ENCODE peak calls at places on chromosomes 5 and 9, in seven cellular contexts. G is RWPE1, O is brain microvascular endothelial cell, K is HCT116, H is OCI-LY7, Z is hepatocyte, A is substantia nigra. P is an unnamed sample.

GRCh38 chr5:72723584-72723983 is 92.9 kb upstream of the TNPO1 start:
- DNase-seq in G (no peak), O (no peak), K (no peak), H (no peak), Z (no peak), A (no peak), P (no peak)

GRCh38 chr9:72577212-72577753 is 55.9 kb downstream of the TMC1 start:
- DNase-seq in G (peak; percentile 85), O (no peak), K (peak; percentile 68), H (no peak), Z (peak; percentile 28), A (no peak), P (peak; percentile 50)

GRCh38 chr9:4030751-4031150 is 269.1 kb downstream of the GLIS3 start:
- DNase-seq in G (no peak), O (peak; percentile 55), K (no peak), H (no peak), Z (no peak), A (no peak), P (no peak)

GRCh38 chr9:16425572-16425971 is 444.9 kb downstream of the BNC2 start:
- DNase-seq in G (peak; percentile 17), O (peak; percentile 43), K (no peak), H (no peak), Z (no peak), A (no peak), P (no peak)

GRCh38 chr5:155987261-155987810 is 339.6 kb upstream of the SGCD start:
- DNase-seq in G (no peak), O (no peak), K (no peak), H (no peak), Z (no peak), A (no peak), P (no peak)

GRCh38 chr5:159038907-159039306 is 60.8 kb downstream of the EBF1 start:
- DNase-seq in G (no peak), O (peak; percentile 79), K (no peak), H (no peak), Z (no peak), A (no peak), P (peak; percentile 73)

GRCh38 chr5:172973931-172974330 is 9.6 kb upstream of the ATP6V0E1 start:
- DNase-seq in G (no peak), O (peak; percentile 82), K (no peak), H (no peak), Z (no peak), A (no peak), P (no peak)

GRCh38 chr5:61330341-61330878 is 1.6 kb upstream of the ZSWIM6 start:
- DNase-seq in G (peak; percentile 68), O (no peak), K (no peak), H (no peak), Z (no peak), A (no peak), P (no peak)

GRCh38 chr5:135632806-135633205 is 54.0 kb upstream of the CXCL14 start:
- DNase-seq in G (no peak), O (no peak), K (no peak), H (no peak), Z (no peak), A (no peak), P (no peak)

GRCh38 chr5:135944967-135945560 is 9.7 kb downstream of the LECT2 start:
- DNase-seq in G (peak; percentile 63), O (peak; percentile 78), K (peak; percentile 71), H (peak; percentile 84), Z (peak; percentile 91), A (peak; percentile 31), P (peak; percentile 74)

GRCh38 chr5:143182901-143183820 is 220.3 kb downstream of the NR3C1 start:
- DNase-seq in G (no peak), O (no peak), K (no peak), H (no peak), Z (peak; percentile 50), A (no peak), P (no peak)

GRCh38 chr9:89654025-89654662 is 49.3 kb downstream of the GADD45G start:
- DNase-seq in G (no peak), O (no peak), K (no peak), H (no peak), Z (no peak), A (peak; percentile 22), P (no peak)

GRCh38 chr9:114061292-114061691 is 16.8 kb downstream of the AMBP start:
- DNase-seq in G (no peak), O (no peak), K (no peak), H (no peak), Z (no peak), A (no peak), P (no peak)

GRCh38 chr5:134224905-134225779 is 731 bp downstream of the PPP2CA start:
- DNase-seq in G (peak; percentile 79), O (no peak), K (no peak), H (peak; percentile 80), Z (peak; percentile 90), A (peak; percentile 43), P (no peak)

DNA sequence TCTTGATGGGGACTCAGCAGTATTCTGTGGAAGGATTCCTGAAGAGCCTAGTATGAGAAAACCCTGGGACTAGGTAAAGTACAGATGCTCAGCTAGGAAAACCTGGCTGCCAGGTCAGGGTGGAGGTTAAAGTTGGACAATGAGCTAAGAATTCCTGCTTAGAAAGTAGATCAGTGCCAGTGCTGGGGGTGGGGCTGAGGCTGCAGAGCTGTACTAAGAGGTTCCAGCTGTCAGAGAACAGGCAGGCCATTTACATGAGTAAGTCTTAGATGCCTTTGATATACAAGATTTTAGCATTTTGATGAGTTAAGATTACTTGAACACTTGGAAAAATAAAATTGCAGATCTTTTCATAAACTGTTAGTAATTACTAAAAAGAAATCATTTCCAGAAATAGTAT is 332.3 kb upstream of the NUDT12 start:
- DNase-seq in G (no peak), O (peak; percentile 2), K (no peak), H (no peak), Z (no peak), A (peak; percentile 54), P (no peak)
- H3K27ac ChIP-seq in G (no peak overlapping the region), O (no peak overlapping the region), K (no peak overlapping the region), H (no peak overlapping the region), Z (no peak overlapping the region), A (peak overlapping the region; percentile 84), P (no peak overlapping the region)

GRCh38 chr5:79774171-79774854 is 84.7 kb downstream of the CMYA5 start:
- DNase-seq in G (peak; percentile 40), O (no peak), K (peak; percentile 41), H (peak; percentile 20), Z (peak; percentile 59), A (no peak), P (no peak)
- H3K27ac ChIP-seq in G (no peak overlapping the region), O (no peak overlapping the region), K (no peak overlapping the region), H (no peak overlapping the region), Z (no peak overlapping the region), A (no peak overlapping the region), P (no peak overlapping the region)

DNA sequence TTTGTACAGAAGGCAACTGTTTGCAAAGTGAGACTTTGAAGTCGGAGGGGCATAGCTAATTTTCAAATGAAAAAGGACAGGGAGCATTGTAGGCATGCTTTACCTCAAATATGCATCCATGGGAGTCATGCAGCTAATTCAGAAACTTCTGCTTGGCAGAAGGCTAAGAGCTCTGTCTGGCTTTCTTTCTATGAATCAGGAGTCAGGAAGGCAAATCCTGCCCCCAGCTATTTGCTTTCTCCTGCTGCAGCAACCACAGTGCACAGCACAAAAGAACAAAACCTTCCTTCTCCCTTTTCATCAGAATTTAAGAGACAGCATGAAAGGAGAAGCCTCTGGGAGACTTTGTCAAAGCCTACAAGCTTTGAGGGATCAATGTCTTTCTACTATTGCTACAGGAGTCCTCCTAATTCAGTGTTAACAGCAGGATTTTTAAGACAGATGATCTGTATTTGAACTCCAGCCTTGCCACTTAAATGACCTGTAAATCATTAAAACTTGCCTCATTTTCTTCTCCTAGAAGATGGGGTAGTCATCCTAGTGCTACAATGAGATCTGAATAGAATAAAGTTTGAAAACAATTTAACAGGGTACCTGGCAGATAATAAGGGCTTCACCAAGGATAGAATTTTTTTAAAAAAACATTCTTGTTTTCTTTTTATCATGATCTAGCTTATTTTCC is 209.2 kb downstream of the TARS1 start:
- DNase-seq in G (peak; percentile 18), O (peak; percentile 78), K (no peak), H (no peak), Z (peak; percentile 8), A (no peak), P (peak; percentile 55)
- H3K27ac ChIP-seq in G (no peak overlapping the region), O (peak overlapping the region; percentile 61), K (no peak overlapping the region), H (no peak overlapping the region), Z (peak overlapping the region; percentile 1), A (no peak overlapping the region), P (no peak overlapping the region)

DNA sequence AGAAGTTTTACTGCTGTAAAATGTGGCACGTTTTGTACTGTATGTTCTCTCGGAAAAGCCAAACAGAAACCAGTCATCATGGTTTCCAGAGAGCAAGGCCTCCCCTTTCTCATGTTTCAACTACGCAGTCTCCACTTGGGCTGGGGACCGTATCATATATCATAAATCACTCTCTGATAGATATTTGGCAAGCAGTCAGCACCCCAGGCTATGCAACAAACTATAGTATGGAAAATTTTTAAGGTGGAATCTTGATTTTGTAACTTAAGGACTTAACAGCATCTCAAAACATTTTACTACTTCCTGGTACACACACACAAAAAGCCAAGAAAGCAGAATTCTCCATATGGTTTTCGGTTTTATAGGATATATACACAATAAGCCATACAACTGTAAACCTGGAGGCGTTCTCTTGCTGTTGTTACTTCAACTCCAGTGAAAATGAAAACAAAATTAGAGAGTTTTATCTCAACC is 283.6 kb downstream of the NFIB start:
- DNase-seq in G (peak; percentile 69), O (peak; percentile 74), K (no peak), H (no peak), Z (peak; percentile 75), A (no peak), P (peak; percentile 34)
- H3K27ac ChIP-seq in G (peak overlapping the region; percentile 87), O (peak overlapping the region; percentile 56), K (no peak overlapping the region), H (no peak overlapping the region), Z (peak overlapping the region; percentile 88), A (no peak overlapping the region), P (no peak overlapping the region)

GRCh38 chr5:179233909-179234562 is 111.2 kb downstream of the ADAMTS2 start:
- DNase-seq in G (no peak), O (no peak), K (no peak), H (no peak), Z (no peak), A (no peak), P (no peak)
- H3K27ac ChIP-seq in G (no peak overlapping the region), O (no peak overlapping the region), K (no peak overlapping the region), H (no peak overlapping the region), Z (no peak overlapping the region), A (no peak overlapping the region), P (no peak overlapping the region)

DNA sequence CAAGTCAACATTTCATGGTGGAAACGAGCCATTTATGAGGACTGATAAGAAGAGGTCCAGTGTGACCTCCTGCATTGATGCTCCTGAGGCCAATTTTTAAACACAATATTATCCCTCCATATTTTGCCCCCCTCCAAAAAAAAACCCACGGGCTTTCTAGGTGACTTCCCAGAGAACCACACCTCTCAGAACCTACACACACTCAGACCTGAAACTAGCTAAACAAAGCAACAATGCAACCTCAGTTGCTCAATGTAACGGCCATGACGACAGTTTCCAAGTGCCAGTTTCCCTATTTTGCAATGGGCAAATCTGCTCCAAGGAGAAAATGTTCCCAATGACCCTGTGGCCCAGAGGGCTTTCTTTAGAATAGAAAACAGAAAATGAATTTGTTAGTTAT is 3.5 kb downstream of the NRG2 start:
- DNase-seq in G (no peak), O (no peak), K (no peak), H (no peak), Z (no peak), A (no peak), P (no peak)
- H3K27ac ChIP-seq in G (no peak overlapping the region), O (no peak overlapping the region), K (no peak overlapping the region), H (no peak overlapping the region), Z (no peak overlapping the region), A (peak overlapping the region; percentile 39), P (no peak overlapping the region)